ENCODE peak calls at places on chromosome 3, in five cellular contexts. One of them, this sample, is unnamed. For H3K4me1, the result is how much of the 10 kb centered on the place peaks cover.

GRCh38 chr3:8658326-8659212 is 14.0 kb upstream of the SSUH2 start:
- DNase-seq in K562: no peak
- DNase-seq in Peyer's patch: no peak
- DNase-seq in endothelial cell of umbilical vein: peak
- DNase-seq in ovary: peak
- DNase-seq in this sample: peak

GRCh38 chr3:136473716-136474326 is 223.7 kb downstream of the PCCB start:
- DNase-seq in K562: no peak
- DNase-seq in Peyer's patch: no peak
- DNase-seq in ovary: no peak
- DNase-seq in endothelial cell of umbilical vein: no peak
- DNase-seq in this sample: no peak

GRCh38 chr3:37024092-37024491 is 30.8 kb downstream of the MLH1 start:
- DNase-seq in ovary: no peak
- DNase-seq in endothelial cell of umbilical vein: peak
- DNase-seq in Peyer's patch: no peak
- DNase-seq in K562: peak
- DNase-seq in this sample: no peak

GRCh38 chr3:41907330-41908073 is 54.4 kb downstream of the ULK4 start:
- DNase-seq in K562: no peak
- DNase-seq in Peyer's patch: no peak
- DNase-seq in ovary: no peak
- DNase-seq in endothelial cell of umbilical vein: peak
- DNase-seq in this sample: no peak

GRCh38 chr3:186930143-186930638 is at the start of gene ST6GAL1:
- DNase-seq in Peyer's patch: peak
- DNase-seq in endothelial cell of umbilical vein: peak
- DNase-seq in ovary: peak
- DNase-seq in K562: peak
- DNase-seq in this sample: peak

GRCh38 chr3:113212155-113212844 is 943 bp downstream of the BOC start:
- DNase-seq in K562: no peak
- DNase-seq in endothelial cell of umbilical vein: peak
- DNase-seq in ovary: peak
- DNase-seq in Peyer's patch: no peak
- DNase-seq in this sample: no peak

GRCh38 chr3:116837474-116837873 is 127.9 kb downstream of the TUSC7 start:
- DNase-seq in endothelial cell of umbilical vein: no peak
- DNase-seq in Peyer's patch: no peak
- DNase-seq in ovary: no peak
- DNase-seq in K562: no peak
- DNase-seq in this sample: no peak

GRCh38 chr3:64238971-64239667 is 13.9 kb upstream of the PRICKLE2 start:
- DNase-seq in endothelial cell of umbilical vein: no peak
- DNase-seq in K562: no peak
- DNase-seq in ovary: peak
- DNase-seq in Peyer's patch: no peak
- DNase-seq in this sample: peak

GRCh38 chr3:45712434-45713110 is 23.4 kb downstream of the SACM1L start:
- DNase-seq in endothelial cell of umbilical vein: no peak
- DNase-seq in ovary: no peak
- DNase-seq in Peyer's patch: no peak
- DNase-seq in K562: no peak
- DNase-seq in this sample: no peak

GRCh38 chr3:15499536-15499935 is 22.0 kb downstream of the COLQ start:
- DNase-seq in Peyer's patch: no peak
- DNase-seq in endothelial cell of umbilical vein: no peak
- DNase-seq in ovary: no peak
- DNase-seq in K562: no peak
- DNase-seq in this sample: no peak

GRCh38 chr3:36648241-36649034 is 115.9 kb downstream of the DCLK3 start:
- DNase-seq in ovary: no peak
- DNase-seq in endothelial cell of umbilical vein: no peak
- DNase-seq in K562: no peak
- DNase-seq in Peyer's patch: no peak
- DNase-seq in this sample: no peak

GRCh38 chr3:183085634-183086390 is 13.5 kb downstream of the MCCC1 start:
- DNase-seq in endothelial cell of umbilical vein: no peak
- DNase-seq in ovary: no peak
- DNase-seq in Peyer's patch: no peak
- DNase-seq in K562: peak
- DNase-seq in this sample: no peak

GRCh38 chr3:148723591-148723990 is 25.9 kb downstream of the AGTR1 start:
- DNase-seq in Peyer's patch: no peak
- DNase-seq in ovary: no peak
- DNase-seq in K562: no peak
- DNase-seq in endothelial cell of umbilical vein: no peak
- DNase-seq in this sample: no peak

GRCh38 chr3:28376424-28376823 is 27.8 kb upstream of the AZI2 start:
- DNase-seq in ovary: no peak
- DNase-seq in K562: no peak
- DNase-seq in endothelial cell of umbilical vein: no peak
- DNase-seq in Peyer's patch: no peak
- DNase-seq in this sample: no peak

GRCh38 chr3:46943237-46944187 is 33.0 kb downstream of the CCDC12 start:
- DNase-seq in K562: no peak
- DNase-seq in ovary: no peak
- DNase-seq in Peyer's patch: no peak
- DNase-seq in endothelial cell of umbilical vein: peak
- DNase-seq in this sample: peak

GRCh38 chr3:77652624-77653023 is 612.7 kb downstream of the ROBO2 start:
- DNase-seq in ovary: no peak
- DNase-seq in K562: no peak
- DNase-seq in endothelial cell of umbilical vein: no peak
- DNase-seq in Peyer's patch: no peak
- DNase-seq in this sample: no peak

GRCh38 chr3:116445291-116445841 is at the start of gene LSAMP:
- DNase-seq in Peyer's patch: no peak
- DNase-seq in ovary: peak
- DNase-seq in K562: no peak
- DNase-seq in endothelial cell of umbilical vein: no peak
- DNase-seq in this sample: peak

GRCh38 chr3:149999421-149999820 is 28.7 kb upstream of the PFN2 start:
- DNase-seq in Peyer's patch: no peak
- DNase-seq in endothelial cell of umbilical vein: no peak
- DNase-seq in ovary: no peak
- DNase-seq in K562: no peak
- DNase-seq in this sample: no peak

GRCh38 chr3:13009132-13009945 is 63.9 kb downstream of the IQSEC1 start:
- DNase-seq in ovary: no peak
- DNase-seq in endothelial cell of umbilical vein: peak
- DNase-seq in K562: peak
- DNase-seq in Peyer's patch: peak
- DNase-seq in this sample: peak

GRCh38 chr3:172753125-172753524 is 2.6 kb downstream of the ECT2 start:
- DNase-seq in ovary: no peak
- DNase-seq in Peyer's patch: no peak
- DNase-seq in K562: no peak
- DNase-seq in endothelial cell of umbilical vein: no peak
- DNase-seq in this sample: no peak

GRCh38 chr3:44235604-44236484 is 5.8 kb upstream of the TOPAZ1 start:
- DNase-seq in ovary: peak
- DNase-seq in Peyer's patch: peak
- DNase-seq in K562: peak
- DNase-seq in endothelial cell of umbilical vein: peak
- DNase-seq in this sample: peak

GRCh38 chr3:117586161-117586560 is 876.6 kb downstream of the TUSC7 start:
- DNase-seq in Peyer's patch: no peak
- DNase-seq in endothelial cell of umbilical vein: no peak
- DNase-seq in K562: no peak
- DNase-seq in ovary: no peak
- DNase-seq in this sample: no peak

GRCh38 chr3:109369510-109369909 is 32.2 kb upstream of the DPPA4 start:
- DNase-seq in endothelial cell of umbilical vein: no peak
- DNase-seq in K562: no peak
- DNase-seq in Peyer's patch: no peak
- DNase-seq in ovary: no peak
- DNase-seq in this sample: no peak

GRCh38 chr3:118968111-118968510 is 66.5 kb downstream of the IGSF11 start:
- DNase-seq in ovary: no peak
- DNase-seq in endothelial cell of umbilical vein: no peak
- DNase-seq in Peyer's patch: no peak
- DNase-seq in K562: no peak
- DNase-seq in this sample: no peak

GRCh38 chr3:169479314-169479939 is 184.1 kb downstream of the MECOM start:
- DNase-seq in ovary: no peak
- DNase-seq in endothelial cell of umbilical vein: no peak
- DNase-seq in Peyer's patch: no peak
- DNase-seq in K562: no peak
- DNase-seq in this sample: no peak

GRCh38 chr3:51271172-51271571 is 113.9 kb upstream of the MANF start:
- DNase-seq in Peyer's patch: no peak
- DNase-seq in K562: no peak
- DNase-seq in endothelial cell of umbilical vein: no peak
- DNase-seq in ovary: no peak
- DNase-seq in this sample: no peak

GRCh38 chr3:15982667-15983145 is 184.9 kb upstream of the ANKRD28 start:
- DNase-seq in ovary: no peak
- DNase-seq in K562: no peak
- DNase-seq in endothelial cell of umbilical vein: no peak
- DNase-seq in Peyer's patch: no peak
- DNase-seq in this sample: no peak

GRCh38 chr3:134374791-134375541 is 719 bp upstream of the AMOTL2 start:
- DNase-seq in Peyer's patch: no peak
- DNase-seq in K562: no peak
- DNase-seq in ovary: peak
- DNase-seq in endothelial cell of umbilical vein: peak
- DNase-seq in this sample: peak

GRCh38 chr3:42751609-42752008 is 21.4 kb downstream of the CCDC13 start:
- DNase-seq in endothelial cell of umbilical vein: no peak
- DNase-seq in K562: no peak
- DNase-seq in ovary: no peak
- DNase-seq in Peyer's patch: no peak
- DNase-seq in this sample: no peak

GRCh38 chr3:186109897-186110803 is 1.3 kb upstream of the ETV5 start:
- DNase-seq in endothelial cell of umbilical vein: peak
- DNase-seq in ovary: peak
- DNase-seq in Peyer's patch: no peak
- DNase-seq in K562: peak
- DNase-seq in this sample: no peak

GRCh38 chr3:47108546-47108945 is 55.4 kb downstream of the SETD2 start:
- DNase-seq in Peyer's patch: no peak
- DNase-seq in K562: no peak
- DNase-seq in ovary: no peak
- DNase-seq in endothelial cell of umbilical vein: no peak
- DNase-seq in this sample: no peak

GRCh38 chr3:132659000-132659369 is 624 bp downstream of the ACAD11 start:
- DNase-seq in ovary: no peak
- DNase-seq in endothelial cell of umbilical vein: no peak
- DNase-seq in K562: peak
- DNase-seq in Peyer's patch: no peak
- DNase-seq in this sample: no peak

GRCh38 chr3:19485267-19485666 is 337.0 kb downstream of the KCNH8 start:
- DNase-seq in Peyer's patch: no peak
- DNase-seq in ovary: no peak
- DNase-seq in K562: no peak
- DNase-seq in endothelial cell of umbilical vein: no peak
- DNase-seq in this sample: no peak
- TF ChIP-seq POLR2A in Peyer's patch: no peak
- TF ChIP-seq POLR2A in ovary: no peak
- TF ChIP-seq POLR2A in K562: no peak
- TF ChIP-seq POLR2A in endothelial cell of umbilical vein: no peak
- TF ChIP-seq POLR2A in this sample: no peak

DNA sequence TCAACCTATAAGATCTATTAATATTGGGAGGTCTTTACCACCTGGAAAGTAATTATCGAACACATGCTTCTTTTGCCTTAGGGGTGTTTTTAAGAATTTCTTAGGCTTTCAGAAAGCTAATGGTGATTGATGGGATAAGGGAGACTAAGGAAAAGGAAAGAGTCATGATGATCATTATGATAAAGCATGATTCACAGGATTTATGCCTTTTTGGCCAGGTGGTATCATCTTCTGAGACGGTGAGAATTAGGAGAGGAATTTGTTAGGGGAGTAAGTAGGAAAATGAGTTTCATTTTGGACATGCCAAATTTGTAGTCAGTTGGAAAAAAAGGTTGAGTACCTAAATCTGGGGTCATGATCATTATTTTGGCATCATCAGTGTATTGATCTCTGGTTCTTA is 8.9 kb downstream of the ARMC8 start:
- DNase-seq in ovary: no peak
- DNase-seq in Peyer's patch: no peak
- DNase-seq in K562: no peak
- DNase-seq in endothelial cell of umbilical vein: no peak
- DNase-seq in this sample: no peak
- TF ChIP-seq CTCF in ovary: no peak
- TF ChIP-seq CTCF in Peyer's patch: no peak
- TF ChIP-seq CTCF in K562: no peak
- TF ChIP-seq CTCF in endothelial cell of umbilical vein: no peak
- TF ChIP-seq CTCF in this sample: no peak

GRCh38 chr3:33426630-33427341 is 13.4 kb downstream of the UBP1 start:
- DNase-seq in endothelial cell of umbilical vein: no peak
- DNase-seq in Peyer's patch: no peak
- DNase-seq in ovary: no peak
- DNase-seq in K562: no peak
- DNase-seq in this sample: peak
- H3K4me1 ChIP-seq in endothelial cell of umbilical vein: under half
- H3K4me1 ChIP-seq in Peyer's patch: under half
- H3K4me1 ChIP-seq in ovary: under half
- H3K4me1 ChIP-seq in K562: under half
- H3K4me1 ChIP-seq in this sample: under half

DNA sequence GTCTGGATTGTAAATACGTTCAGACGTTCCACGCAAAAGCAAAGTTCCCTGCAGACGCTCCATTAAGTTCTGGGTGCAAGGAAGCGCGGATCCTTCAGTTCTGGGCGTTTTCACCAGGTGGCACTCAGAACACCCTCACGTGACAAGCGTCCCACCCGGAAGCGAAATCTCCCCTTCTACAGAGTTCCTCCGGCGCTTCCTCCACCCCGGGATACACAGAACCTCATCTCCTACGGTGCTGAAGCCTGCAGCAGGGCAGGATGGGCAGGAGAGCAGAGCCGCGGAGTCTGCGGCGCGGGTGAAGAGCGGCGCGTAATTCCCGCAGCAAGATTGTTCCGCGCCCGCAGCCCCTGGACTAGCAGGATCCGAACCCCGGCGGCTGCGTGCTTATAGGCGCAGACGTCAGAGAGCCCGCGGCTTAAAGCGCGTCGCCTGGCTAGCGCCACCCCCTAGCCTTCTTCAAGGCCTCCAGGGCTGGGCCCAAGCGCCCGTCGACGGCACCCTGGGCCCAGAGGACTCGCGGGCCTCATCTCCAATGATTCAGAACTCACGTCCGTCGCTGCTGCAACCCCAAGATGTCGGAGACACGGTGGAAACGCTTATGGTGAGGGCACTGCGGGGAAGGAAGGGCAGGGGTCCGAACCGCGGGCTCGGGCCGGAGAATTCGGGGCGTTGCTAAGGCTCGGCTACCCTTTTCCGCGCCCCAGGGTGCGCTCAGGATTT is at the start of gene SLC25A38:
- DNase-seq in ovary: peak
- DNase-seq in K562: peak
- DNase-seq in Peyer's patch: peak
- DNase-seq in endothelial cell of umbilical vein: peak
- DNase-seq in this sample: peak
- TF ChIP-seq POLR2A in ovary: peak
- TF ChIP-seq POLR2A in K562: peak
- TF ChIP-seq POLR2A in Peyer's patch: peak
- TF ChIP-seq POLR2A in endothelial cell of umbilical vein: peak
- TF ChIP-seq POLR2A in this sample: peak

This sample was measured in transverse colon.